ENCODE peak calls at places on chromosome 7, in five cellular contexts. U is heart left ventricle; B is CD8-positive, alpha-beta memory T cell; D is psoas muscle; F is mesenchymal stem cell. M is an unnamed sample.

GRCh38 chr7:112162161-112163020 is 43.8 kb downstream of the DOCK4 start:
- DNase-seq in U (peak; percentile 58), B (no peak), D (peak; percentile 22), F (peak; percentile 78), M (peak; percentile 80)

GRCh38 chr7:155927905-155928304 is 115.6 kb upstream of the SHH start:
- DNase-seq in U (no peak), B (no peak), D (no peak), F (no peak), M (no peak)

GRCh38 chr7:80150621-80151273 is 16.1 kb downstream of the GNAI1 start:
- DNase-seq in U (no peak), B (no peak), D (no peak), F (peak; percentile 71), M (no peak)

GRCh38 chr7:88635149-88635548 is 124.4 kb upstream of the ZNF804B start:
- DNase-seq in U (no peak), B (no peak), D (no peak), F (no peak), M (no peak)

GRCh38 chr7:113774182-113774807 is 144.5 kb downstream of the PPP1R3A start:
- DNase-seq in U (peak; percentile 27), B (no peak), D (no peak), F (peak; percentile 41), M (peak; percentile 13)

GRCh38 chr7:144494355-144494754 is 90.9 kb upstream of the NOBOX start:
- DNase-seq in U (no peak), B (no peak), D (no peak), F (no peak), M (no peak)

GRCh38 chr7:47380325-47381131 is 201.4 kb downstream of the TNS3 start:
- DNase-seq in U (no peak), B (no peak), D (no peak), F (peak; percentile 57), M (no peak)

GRCh38 chr7:88226886-88227516 is 7.2 kb upstream of the SRI start:
- DNase-seq in U (no peak), B (no peak), D (no peak), F (peak; percentile 31), M (no peak)

GRCh38 chr7:43700646-43701501 is 28.4 kb downstream of the COA1 start:
- DNase-seq in U (no peak), B (no peak), D (no peak), F (no peak), M (no peak)

GRCh38 chr7:107210400-107210799 is 41.6 kb downstream of the HBP1 start:
- DNase-seq in U (no peak), B (no peak), D (no peak), F (no peak), M (no peak)

GRCh38 chr7:15866753-15867152 is 180.3 kb upstream of the MEOX2 start:
- DNase-seq in U (no peak), B (no peak), D (no peak), F (no peak), M (no peak)

GRCh38 chr7:159112136-159113011 is 32.3 kb downstream of the VIPR2 start:
- DNase-seq in U (peak; percentile 25), B (no peak), D (peak; percentile 6), F (no peak), M (no peak)

GRCh38 chr7:24851791-24852190 is 94.5 kb upstream of the GSDME start:
- DNase-seq in U (no peak), B (no peak), D (no peak), F (peak; percentile 73), M (peak; percentile 31)

GRCh38 chr7:94687810-94688209 is 31.9 kb upstream of the SGCE start:
- DNase-seq in U (no peak), B (no peak), D (no peak), F (peak; percentile 55), M (no peak)

GRCh38 chr7:122674502-122674901 is 24.4 kb downstream of the RNF133 start:
- DNase-seq in U (no peak), B (no peak), D (no peak), F (no peak), M (no peak)

GRCh38 chr7:127717502-127718125 is 65.6 kb downstream of the SND1 start:
- DNase-seq in U (no peak), B (no peak), D (no peak), F (no peak), M (no peak)

GRCh38 chr7:112450807-112451661 is 774 bp downstream of the IFRD1 start:
- DNase-seq in U (peak; percentile 97), B (peak; percentile 72), D (peak; percentile 94), F (peak; percentile 98), M (peak; percentile 95)

GRCh38 chr7:108407674-108408073 is 48.6 kb downstream of the NRCAM start:
- DNase-seq in U (no peak), B (no peak), D (no peak), F (no peak), M (no peak)
- H3K4me1 ChIP-seq in U (no peaks in the 10 kb centered on the region), B (no peaks in the 10 kb centered on the region), D (no peaks in the 10 kb centered on the region), F (no peaks in the 10 kb centered on the region), M (peaks cover 35% of the 10 kb centered on the region)

DNA sequence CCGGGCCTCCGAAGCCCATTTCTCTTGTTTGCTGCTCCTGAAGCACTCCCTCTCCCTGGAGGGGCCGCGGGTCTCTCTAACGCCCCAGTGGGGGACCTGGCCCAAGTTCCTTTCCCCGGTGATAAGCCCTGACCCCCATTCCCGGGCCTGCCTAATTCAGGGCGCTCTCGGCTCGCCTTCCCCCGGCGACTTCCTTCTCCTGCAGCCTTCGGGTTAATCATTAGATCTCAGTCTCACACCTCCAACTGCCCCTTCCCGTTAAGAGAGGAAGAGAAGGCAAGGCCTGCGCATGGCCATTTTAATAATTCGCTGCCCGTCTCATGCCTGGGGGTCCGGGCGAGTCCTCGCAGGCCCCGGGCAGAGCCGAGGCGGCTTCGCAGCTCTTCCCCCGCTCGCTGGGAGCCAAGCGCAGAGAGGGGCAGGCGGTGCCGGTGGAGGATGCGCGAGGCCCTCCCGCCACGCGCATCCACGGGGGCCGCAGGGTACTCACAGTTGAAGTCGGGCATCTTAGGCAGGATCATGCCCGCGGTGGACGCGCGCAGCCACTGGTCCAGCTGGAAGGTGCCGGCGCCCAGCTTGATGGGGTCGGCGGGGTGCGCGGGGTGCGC is 1.2 kb downstream of the MNX1 start:
- DNase-seq in U (no peak), B (no peak), D (no peak), F (no peak), M (no peak)
- H3K4me3 ChIP-seq in U (no peak overlapping the region), B (no peak overlapping the region), D (peak overlapping the region; percentile 49), F (no peak overlapping the region), M (no peak overlapping the region)

DNA sequence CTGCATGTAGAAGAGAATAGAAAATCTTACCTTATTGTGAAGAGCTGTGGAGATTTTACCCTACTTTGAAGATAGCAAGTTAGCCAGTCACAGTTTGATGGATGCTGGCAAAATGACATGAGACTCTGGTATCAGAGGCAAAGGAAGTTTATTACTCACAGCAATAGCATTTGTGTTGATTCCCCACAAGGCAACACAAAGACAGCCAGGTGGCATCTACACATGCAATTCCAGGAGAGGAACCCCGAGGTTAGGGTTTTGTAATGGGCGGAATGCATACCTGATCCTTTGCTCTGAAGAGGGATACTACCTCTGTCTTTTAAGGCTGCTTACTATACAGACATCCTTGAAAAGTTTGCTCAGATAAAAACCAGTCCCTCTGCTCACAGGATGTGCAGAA is 59.5 kb downstream of the AHR start:
- DNase-seq in U (no peak), B (no peak), D (no peak), F (no peak), M (no peak)
- H3K4me1 ChIP-seq in U (no peaks in the 10 kb centered on the region), B (no peaks in the 10 kb centered on the region), D (no peaks in the 10 kb centered on the region), F (no peaks in the 10 kb centered on the region), M (no peaks in the 10 kb centered on the region)

DNA sequence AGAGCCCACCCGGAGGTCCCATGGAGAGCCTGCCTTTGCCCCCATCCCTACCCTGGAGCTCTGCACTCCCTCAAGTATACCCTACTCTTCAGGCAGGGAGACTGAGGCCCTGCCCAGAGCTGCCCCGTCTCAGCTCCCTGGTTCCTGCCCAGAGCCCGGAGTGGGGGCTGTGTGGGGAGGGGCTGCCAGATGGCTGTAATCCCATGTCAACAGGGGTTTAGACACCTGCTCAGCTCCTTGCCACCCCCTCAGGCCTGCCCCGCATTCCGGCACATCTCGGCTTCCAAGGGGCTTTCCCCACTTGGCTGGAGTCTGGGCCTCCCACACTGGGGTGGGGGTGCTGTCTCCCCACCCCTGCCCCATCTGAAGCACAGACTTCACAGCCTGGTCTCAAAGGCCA is 20.9 kb upstream of the LFNG start:
- DNase-seq in U (no peak), B (no peak), D (no peak), F (no peak), M (no peak)
- H3K4me3 ChIP-seq in U (no peak overlapping the region), B (no peak overlapping the region), D (no peak overlapping the region), F (no peak overlapping the region), M (no peak overlapping the region)

GRCh38 chr7:6228363-6228762 is 44.1 kb downstream of the CYTH3 start:
- DNase-seq in U (no peak), B (no peak), D (no peak), F (peak; percentile 55), M (no peak)
- H3K4me1 ChIP-seq in U (peaks cover 29% of the 10 kb centered on the region), B (peaks cover 17% of the 10 kb centered on the region), D (peaks cover 54% of the 10 kb centered on the region), F (peaks cover 5% of the 10 kb centered on the region), M (peaks cover 14% of the 10 kb centered on the region)

GRCh38 chr7:19772858-19773337 is 519 bp downstream of the TMEM196 start:
- DNase-seq in U (no peak), B (no peak), D (no peak), F (peak; percentile 37), M (peak; percentile 8)
- H3K4me3 ChIP-seq in U (no peak overlapping the region), B (no peak overlapping the region), D (peak overlapping the region; percentile 25), F (peak overlapping the region; percentile 76), M (peak overlapping the region; percentile 51)

M was measured in BE2C.